ENCODE peak calls at places on chromosome 19, in ten cellular contexts. M, G, Z, V, Q, F, O, S, A and P are unnamed samples.
A peak's percentile ranks its signal among the peaks of the same experiment; 100 is the strongest.

GRCh38 chr19:14577885-14578427 is 4.9 kb upstream of the CLEC17A start:
- DNase-seq in A (no peak), Z (no peak), S (peak; percentile 97), Q (peak; percentile 36), V (no peak), F (no peak), G (no peak), O (no peak), M (peak; percentile 38), P (no peak)

GRCh38 chr19:39195755-39196154 is 1.0 kb upstream of the NCCRP1 start:
- DNase-seq in G (no peak), S (no peak), Q (no peak), F (no peak), O (no peak), M (peak; percentile 25), A (no peak), Z (no peak), V (no peak), P (no peak)

GRCh38 chr19:12496480-12496879 is 11.9 kb upstream of the ZNF709 start:
- DNase-seq in S (no peak), G (no peak), Q (no peak), Z (no peak), A (no peak), O (no peak), M (no peak), F (no peak), V (no peak), P (no peak)

GRCh38 chr19:33344210-33344609 is 29.3 kb upstream of the CEBPG start:
- DNase-seq in M (no peak), A (no peak), O (no peak), Z (peak; percentile 8), Q (no peak), S (no peak), F (no peak), G (no peak), V (no peak), P (no peak)

GRCh38 chr19:1105873-1106840 is 2.4 kb downstream of the GPX4 start:
- DNase-seq in S (no peak), G (no peak), O (no peak), V (no peak), M (no peak), F (no peak), Q (no peak), Z (no peak), A (no peak), P (no peak)

GRCh38 chr19:3252650-3253049 is 28.2 kb downstream of the CELF5 start:
- DNase-seq in O (no peak), M (no peak), A (no peak), V (no peak), Q (no peak), G (no peak), S (no peak), Z (no peak), F (no peak), P (no peak)

GRCh38 chr19:41415154-41415571 is 12.0 kb downstream of the B3GNT8 start:
- DNase-seq in O (no peak), S (no peak), M (no peak), G (no peak), A (no peak), Z (no peak), V (no peak), Q (no peak), F (no peak), P (no peak)

GRCh38 chr19:10680545-10681135 is 20.6 kb upstream of the QTRT1 start:
- DNase-seq in A (no peak), M (peak; percentile 17), Z (no peak), Q (no peak), V (no peak), S (no peak), F (no peak), O (no peak), G (no peak), P (no peak)

GRCh38 chr19:34500656-34501120 is 19.1 kb downstream of the WTIP start:
- DNase-seq in G (no peak), A (no peak), V (no peak), Z (no peak), M (peak; percentile 34), O (no peak), S (no peak), Q (no peak), F (no peak), P (no peak)

GRCh38 chr19:39145180-39145953 is 19.8 kb downstream of the PAK4 start:
- DNase-seq in A (no peak), F (no peak), Z (no peak), S (peak; percentile 61), Q (peak; percentile 36), O (no peak), V (no peak), G (no peak), M (no peak), P (no peak)

GRCh38 chr19:4130635-4131438 is 6.9 kb upstream of the MAP2K2 start:
- DNase-seq in F (no peak), S (no peak), Z (no peak), Q (peak; percentile 94), V (no peak), G (no peak), M (no peak), A (no peak), O (no peak), P (no peak)

GRCh38 chr19:32287811-32288227 is 57.6 kb upstream of the ZNF507 start:
- DNase-seq in O (no peak), F (no peak), V (no peak), Q (peak; percentile 85), G (no peak), A (no peak), M (peak; percentile 60), Z (peak; percentile 63), S (peak; percentile 43), P (peak; percentile 3)

GRCh38 chr19:15274477-15274876 is 42.2 kb upstream of the EPHX3 start:
- DNase-seq in S (no peak), O (no peak), G (no peak), Z (no peak), F (no peak), V (no peak), Q (no peak), M (no peak), A (no peak), P (no peak)

GRCh38 chr19:8487137-8487851 is 15.1 kb downstream of the PRAM1 start:
- DNase-seq in F (peak; percentile 94), Z (no peak), V (peak; percentile 36), A (peak; percentile 50), S (no peak), Q (no peak), O (no peak), M (no peak), G (no peak), P (peak; percentile 95)

GRCh38 chr19:55117063-55117635 is 288 bp downstream of the PPP1R12C start:
- DNase-seq in Q (no peak), O (no peak), V (no peak), A (no peak), S (no peak), G (no peak), Z (no peak), M (no peak), F (no peak), P (no peak)

GRCh38 chr19:42412661-42413076 is 14.5 kb downstream of the LIPE start:
- DNase-seq in M (peak; percentile 43), O (no peak), A (no peak), V (no peak), Q (no peak), Z (no peak), S (peak; percentile 21), F (no peak), G (no peak), P (no peak)

GRCh38 chr19:36547001-36547732 is 19.1 kb upstream of the ZNF260 start:
- DNase-seq in O (no peak), G (no peak), F (no peak), V (no peak), S (no peak), Q (peak; percentile 1), A (no peak), M (no peak), Z (no peak), P (no peak)